ENCODE peak calls at places on chromosome 2, in five cellular contexts. Y is NCI-H524, O is NCI-H1694, K is GM23248, A is NCI-H460. F is an unnamed sample.

GRCh38 chr2:95552911-95553310 is 38.9 kb upstream of the TRIM43 start:
- DNase-seq in Y (no peak), O (peak), K (peak), A (no peak), F (no peak)

GRCh38 chr2:157473585-157473984 is 29.7 kb upstream of the CYTIP start:
- DNase-seq in Y (no peak), O (no peak), K (peak), A (no peak), F (no peak)

GRCh38 chr2:195162918-195163317 is 494.1 kb upstream of the SLC39A10 start:
- DNase-seq in Y (no peak), O (no peak), K (no peak), A (no peak), F (no peak)

GRCh38 chr2:174051741-174052638 is 86.8 kb upstream of the SP3 start:
- DNase-seq in Y (no peak), O (peak), K (peak), A (peak), F (no peak)

GRCh38 chr2:25829828-25830227 is 48.5 kb downstream of the ASXL2 start:
- DNase-seq in Y (no peak), O (no peak), K (no peak), A (no peak), F (no peak)

GRCh38 chr2:196748123-196748522 is 51.4 kb downstream of the GTF3C3 start:
- DNase-seq in Y (no peak), O (no peak), K (no peak), A (no peak), F (no peak)

GRCh38 chr2:173412628-173413027 is 58.0 kb downstream of the CDCA7 start:
- DNase-seq in Y (peak), O (peak), K (no peak), A (no peak), F (no peak)

GRCh38 chr2:203720922-203721672 is 14.7 kb downstream of the CD28 start:
- DNase-seq in Y (no peak), O (no peak), K (no peak), A (no peak), F (no peak)

GRCh38 chr2:112601754-112602153 is 17.3 kb downstream of the CHCHD5 start:
- DNase-seq in Y (no peak), O (no peak), K (no peak), A (no peak), F (no peak)

GRCh38 chr2:101823347-101823791 is 125.9 kb downstream of the MAP4K4 start:
- DNase-seq in Y (peak), O (no peak), K (peak), A (peak), F (peak)

GRCh38 chr2:109098251-109098920 is 30.6 kb upstream of the SH3RF3 start:
- DNase-seq in Y (no peak), O (no peak), K (peak), A (no peak), F (no peak)

GRCh38 chr2:30421551-30422436 is 25.3 kb upstream of the LCLAT1 start:
- DNase-seq in Y (no peak), O (no peak), K (peak), A (peak), F (peak)

GRCh38 chr2:236028066-236028465 is 140.1 kb downstream of the GBX2 start:
- DNase-seq in Y (no peak), O (no peak), K (no peak), A (no peak), F (no peak)

GRCh38 chr2:222518570-222519381 is 94.4 kb downstream of the SGPP2 start:
- DNase-seq in Y (no peak), O (no peak), K (peak), A (no peak), F (no peak)

F was measured in MM.1S.